ENCODE peak calls at places on chromosome 9, in ten cellular contexts. Y, C, X, Q, O, R, V, W, K and I are unnamed samples.

GRCh38 chr9:114174876-114175771 is 19.8 kb downstream of the COL27A1 start:
- DNase-seq in O (peak), Q (no peak), C (no peak), W (no peak), V (peak), Y (peak), X (no peak), K (no peak), R (peak), I (no peak)

GRCh38 chr9:99262949-99263418 is 40.9 kb downstream of the SEC61B start:
- DNase-seq in Q (no peak), K (no peak), V (no peak), R (no peak), X (no peak), C (no peak), O (no peak), Y (no peak), W (no peak), I (no peak)

GRCh38 chr9:2979893-2980292 is 136.0 kb upstream of the PUM3 start:
- DNase-seq in W (no peak), K (no peak), X (no peak), Q (no peak), V (no peak), Y (no peak), O (no peak), C (no peak), R (no peak), I (no peak)

GRCh38 chr9:26012797-26013594 is 334.8 kb upstream of the TUSC1 start:
- DNase-seq in V (no peak), W (peak), Y (peak), Q (no peak), O (peak), X (no peak), R (no peak), K (no peak), C (no peak), I (no peak)

GRCh38 chr9:109387856-109388255 is 67.0 kb upstream of the EPB41L4B start:
- DNase-seq in V (no peak), O (no peak), X (no peak), R (no peak), K (no peak), Y (no peak), W (no peak), Q (no peak), C (no peak), I (no peak)

GRCh38 chr9:131994364-131995110 is 85.1 kb downstream of the MED27 start:
- DNase-seq in Y (no peak), V (no peak), X (no peak), Q (no peak), C (no peak), O (no peak), R (no peak), W (no peak), K (no peak), I (no peak)

GRCh38 chr9:136339173-136339957 is 12.0 kb downstream of the GPSM1 start:
- DNase-seq in Q (no peak), X (peak), Y (peak), K (peak), V (peak), R (peak), C (no peak), O (peak), W (peak), I (peak)

GRCh38 chr9:135826188-135826545 is 81.2 kb downstream of the CAMSAP1 start:
- DNase-seq in R (no peak), O (no peak), K (no peak), X (no peak), W (no peak), Q (no peak), C (no peak), V (no peak), Y (no peak), I (no peak)

GRCh38 chr9:130681769-130682489 is 11.7 kb upstream of the EXOSC2 start:
- DNase-seq in O (no peak), X (peak), K (no peak), W (peak), Q (no peak), C (no peak), R (no peak), V (no peak), Y (no peak), I (peak)

GRCh38 chr9:104927216-104927911 is 591 bp downstream of the ABCA1 start:
- DNase-seq in X (peak), R (peak), Q (no peak), O (peak), K (peak), Y (peak), C (no peak), V (peak), W (peak), I (peak)

GRCh38 chr9:69027355-69028097 is 8.0 kb upstream of the FXN start:
- DNase-seq in K (peak), O (peak), W (peak), R (peak), C (no peak), X (peak), V (peak), Q (peak), Y (peak), I (peak)

GRCh38 chr9:20255052-20255451 is 367.2 kb downstream of the MLLT3 start:
- DNase-seq in O (no peak), Y (no peak), X (no peak), R (no peak), C (no peak), W (no peak), V (no peak), Q (no peak), K (no peak), I (no peak)

GRCh38 chr9:94167055-94167346 is 82.7 kb downstream of the PTPDC1 start:
- DNase-seq in W (no peak), V (no peak), Y (no peak), Q (no peak), X (no peak), R (no peak), K (no peak), O (peak), C (no peak), I (peak)

GRCh38 chr9:108374606-108375005 is 481.2 kb downstream of the ACTL7B start:
- DNase-seq in C (no peak), R (no peak), W (no peak), Q (no peak), X (no peak), Y (no peak), O (peak), V (no peak), K (no peak), I (no peak)

GRCh38 chr9:93345630-93346239 is 105.8 kb upstream of the FAM120A start:
- DNase-seq in X (no peak), Y (no peak), Q (no peak), O (no peak), C (no peak), V (no peak), K (peak), R (no peak), W (peak), I (no peak)

GRCh38 chr9:95092321-95093072 is 225.0 kb downstream of the FANCC start:
- DNase-seq in Q (peak), X (no peak), R (no peak), Y (peak), V (peak), K (peak), O (peak), W (no peak), C (no peak), I (peak)

GRCh38 chr9:101201626-101202025 is 173.1 kb downstream of the PLPPR1 start:
- DNase-seq in K (no peak), O (no peak), X (no peak), R (no peak), C (no peak), W (no peak), Y (no peak), V (no peak), Q (no peak), I (no peak)

GRCh38 chr9:75909776-75910175 is 19.3 kb downstream of the PCSK5 start:
- DNase-seq in V (no peak), O (no peak), Y (no peak), K (no peak), X (peak), Q (peak), R (no peak), W (no peak), C (no peak), I (no peak)

GRCh38 chr9:93636667-93637066 is 60.3 kb downstream of the PHF2 start:
- DNase-seq in C (no peak), Q (no peak), O (no peak), X (no peak), K (no peak), Y (no peak), V (no peak), W (no peak), R (no peak), I (no peak)

GRCh38 chr9:111483419-111483861 is 743 bp downstream of the ECPAS start:
- DNase-seq in R (peak), V (no peak), W (no peak), O (peak), Q (no peak), X (no peak), K (peak), C (no peak), Y (no peak), I (no peak)

GRCh38 chr9:111399772-111400563 is 69.9 kb upstream of the OR2K2 start:
- DNase-seq in Q (peak), O (peak), Y (peak), R (peak), W (peak), V (peak), X (peak), K (no peak), C (peak), I (peak)

GRCh38 chr9:15390200-15390599 is 32.5 kb upstream of the SNAPC3 start:
- DNase-seq in Y (no peak), Q (no peak), V (no peak), K (no peak), C (no peak), R (peak), X (no peak), W (no peak), O (no peak), I (no peak)

GRCh38 chr9:112544477-112544876 is 57.9 kb downstream of the KIAA1958 start:
- DNase-seq in K (no peak), X (no peak), Q (no peak), R (no peak), C (no peak), O (peak), V (no peak), Y (no peak), W (no peak), I (no peak)

GRCh38 chr9:89743576-89744254 is 138.9 kb downstream of the GADD45G start:
- DNase-seq in V (no peak), X (no peak), K (no peak), Q (no peak), O (no peak), R (no peak), C (peak), Y (no peak), W (no peak), I (peak)

DNA sequence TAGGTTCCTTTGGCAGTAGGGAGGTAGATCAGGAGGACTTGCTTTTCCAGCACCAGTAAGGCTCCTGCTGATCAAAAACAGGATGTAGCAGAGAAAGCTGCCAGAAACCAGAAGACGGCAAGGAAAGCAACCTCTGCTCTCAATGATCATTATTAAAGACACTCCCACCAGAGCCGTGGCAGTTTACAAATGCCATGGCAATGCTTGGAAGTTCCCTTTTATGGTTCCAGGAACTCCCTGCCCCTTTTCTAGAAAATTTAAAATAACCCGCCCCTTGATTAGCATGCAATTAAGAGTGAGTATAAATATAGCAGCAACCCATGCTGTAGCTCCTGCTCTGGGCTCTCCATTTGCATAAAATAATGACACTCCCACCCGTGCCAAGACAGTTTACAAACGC is 16.1 kb downstream of the EQTN start:
- DNase-seq in C (no peak), K (no peak), X (no peak), O (peak), W (peak), V (no peak), R (no peak), Q (no peak), Y (no peak), I (no peak)
- H3K4me2 ChIP-seq in C (no peak), K (no peak), X (no peak), O (peak), W (peak), V (no peak), R (no peak), Q (no peak), Y (no peak), I (no peak)

GRCh38 chr9:137618105-137619067 is at the start of gene EHMT1:
- DNase-seq in R (peak), O (peak), X (peak), K (peak), V (peak), Q (peak), Y (peak), W (peak), C (peak), I (peak)

GRCh38 chr9:137621131-137621757 is 2.4 kb downstream of the EHMT1 start:
- DNase-seq in Q (no peak), R (no peak), V (peak), Y (no peak), X (peak), K (no peak), O (peak), C (no peak), W (peak), I (peak)

GRCh38 chr9:137615387-137615871 is 3.4 kb upstream of the EHMT1 start:
- DNase-seq in O (no peak), Q (no peak), V (no peak), Y (no peak), R (no peak), W (no peak), C (no peak), K (no peak), X (no peak), I (no peak)

GRCh38 chr9:137619240-137620090 is 660 bp downstream of the EHMT1 start:
- DNase-seq in V (peak), C (no peak), X (no peak), K (no peak), R (peak), O (peak), Q (no peak), W (peak), Y (peak), I (peak)

GRCh38 chr9:137620581-137620980 is 1.8 kb downstream of the EHMT1 start:
- DNase-seq in V (no peak), K (no peak), R (no peak), O (no peak), W (no peak), Y (no peak), Q (no peak), C (no peak), X (no peak), I (no peak)
- H3K4me3 ChIP-seq in V (peak), K (peak), R (no peak), O (peak), W (no peak), Y (no peak), Q (no peak), C (no peak), X (peak), I (peak)

GRCh38 chr9:70902705-70903131 is 218.7 kb downstream of the TRPM3 start:
- DNase-seq in R (peak), Q (no peak), V (peak), K (no peak), W (no peak), O (peak), C (no peak), X (peak), Y (peak), I (no peak)

GRCh38 chr9:70901013-70901412 is 220.4 kb downstream of the TRPM3 start:
- DNase-seq in R (no peak), Y (no peak), K (no peak), O (no peak), C (no peak), W (no peak), Q (no peak), V (no peak), X (no peak), I (no peak)

GRCh38 chr9:70902171-70902570 is 219.2 kb downstream of the TRPM3 start:
- DNase-seq in Y (peak), K (no peak), X (no peak), W (no peak), O (peak), Q (no peak), V (no peak), R (no peak), C (no peak), I (no peak)

GRCh38 chr9:70901741-70902140 is 219.7 kb downstream of the TRPM3 start:
- DNase-seq in C (no peak), K (no peak), Y (no peak), X (no peak), Q (no peak), R (no peak), O (no peak), W (no peak), V (no peak), I (no peak)
- H3K4me2 ChIP-seq in C (no peak), K (no peak), Y (no peak), X (no peak), Q (no peak), R (no peak), O (no peak), W (no peak), V (no peak), I (no peak)

GRCh38 chr9:133990366-133991210 is 1.5 kb downstream of the VAV2 start:
- DNase-seq in Y (peak), C (no peak), W (no peak), O (peak), K (peak), Q (peak), R (peak), V (peak), X (peak), I (peak)

GRCh38 chr9:133992780-133993634 is 883 bp upstream of the VAV2 start:
- DNase-seq in Q (peak), X (peak), V (peak), K (peak), Y (peak), C (peak), O (peak), R (peak), W (peak), I (peak)

GRCh38 chr9:133991211-133991921 is 758 bp downstream of the VAV2 start:
- DNase-seq in Y (no peak), V (no peak), X (no peak), C (no peak), W (no peak), K (no peak), O (peak), R (peak), Q (no peak), I (peak)

GRCh38 chr9:133993635-133994253 is 1.6 kb upstream of the VAV2 start:
- DNase-seq in V (no peak), K (no peak), C (no peak), X (no peak), O (no peak), Q (no peak), W (no peak), R (no peak), Y (no peak), I (no peak)

DNA sequence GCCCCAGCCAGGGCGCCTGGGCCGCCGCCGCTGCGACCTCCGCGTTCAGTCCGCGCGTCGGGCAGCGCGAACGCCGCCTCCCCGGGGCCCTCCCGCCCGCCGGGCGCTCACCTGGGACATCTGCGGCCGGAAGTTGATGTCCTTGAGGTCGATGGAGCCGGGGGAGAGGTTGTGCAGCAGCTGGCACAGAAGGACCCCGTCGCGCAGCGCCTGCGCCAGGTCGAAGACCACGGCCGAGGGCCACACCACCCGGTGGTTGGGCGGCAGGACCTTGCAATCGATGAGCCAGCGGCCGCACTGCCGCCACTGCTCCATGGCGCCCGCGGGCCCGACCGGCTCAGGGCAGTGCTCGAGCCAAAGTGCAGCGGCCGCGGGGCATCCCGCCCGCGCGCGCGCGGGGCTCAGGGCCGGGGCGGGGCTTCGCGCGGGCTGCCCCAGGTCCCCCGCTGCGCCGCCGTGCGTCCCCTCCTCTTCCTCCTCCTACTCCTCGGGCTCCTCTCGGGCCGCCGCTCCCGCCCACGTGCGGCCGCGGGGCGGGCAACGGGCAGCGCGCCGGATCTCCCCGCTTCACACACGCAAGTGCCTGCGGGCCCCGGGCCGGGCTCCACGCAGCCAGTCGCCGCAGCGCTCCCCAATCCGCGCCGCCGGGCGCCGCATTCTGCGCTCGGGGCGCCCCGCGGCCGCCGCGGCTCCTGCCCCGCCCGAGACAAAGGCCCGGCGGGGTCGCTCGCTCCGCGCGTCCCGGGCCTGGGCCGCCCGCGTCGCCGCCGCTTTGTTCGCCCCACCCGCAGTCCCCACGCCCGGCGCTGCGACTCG is at the start of gene VAV2:
- DNase-seq in R (peak), Q (peak), V (peak), K (peak), X (peak), Y (peak), W (peak), O (peak), C (no peak), I (peak)
- H3K4me3 ChIP-seq in R (peak), Q (peak), V (peak), K (peak), X (peak), Y (peak), W (peak), O (peak), C (peak), I (peak)